ENCODE peak calls at places on chromosomes 7 and 10, in seven cellular contexts. R is activated CD4-positive, alpha-beta T cell treated with anti-CD3 and anti-CD28 coated beads, Interleukin-2, amount 50 U/mL, for 1 hour; U is GM04504; T is NCI-H774; N is dermis blood vessel endothelial cell; H is GM20000; W is lower lobe of right lung. V is an unnamed sample.

GRCh38 chr10:124152781-124153600 is 59.6 kb upstream of the CHST15 start:
- DNase-seq in W (peak), U (peak), T (peak), N (peak), H (peak), R (peak), V (peak)

GRCh38 chr7:105800849-105801534 is 75.4 kb downstream of the ATXN7L1 start:
- DNase-seq in U (no peak), W (no peak), T (no peak), R (no peak), N (no peak), H (no peak), V (no peak)

GRCh38 chr7:134712196-134712595 is 65.5 kb downstream of the BPGM start:
- DNase-seq in W (no peak), N (no peak), T (no peak), R (no peak), U (no peak), H (no peak), V (no peak)

GRCh38 chr7:120805636-120806388 is 52.1 kb downstream of the TSPAN12 start:
- DNase-seq in N (peak), U (peak), W (no peak), T (no peak), R (peak), H (peak), V (peak)

GRCh38 chr10:51530540-51530939 is 168.9 kb downstream of the CSTF2T start:
- DNase-seq in W (no peak), U (no peak), R (no peak), T (no peak), H (no peak), N (no peak), V (no peak)

GRCh38 chr10:5809541-5810154 is 3.6 kb downstream of the GDI2 start:
- DNase-seq in H (no peak), T (no peak), U (no peak), N (peak), R (no peak), W (no peak), V (no peak)

GRCh38 chr10:3636356-3637181 is 148.4 kb downstream of the KLF6 start:
- DNase-seq in R (no peak), N (no peak), W (no peak), H (no peak), U (no peak), T (no peak), V (no peak)

GRCh38 chr7:54967384-54967783 is 51.4 kb upstream of the EGFR start:
- DNase-seq in R (no peak), T (no peak), N (no peak), H (no peak), W (peak), U (no peak), V (no peak)

GRCh38 chr10:52334595-52334994 is 20.5 kb downstream of the DKK1 start:
- DNase-seq in T (no peak), U (no peak), W (no peak), R (no peak), N (peak), H (no peak), V (no peak)

GRCh38 chr7:117132385-117133120 is 179.3 kb downstream of the ST7 start:
- DNase-seq in R (no peak), W (no peak), T (no peak), U (peak), N (peak), H (no peak), V (no peak)

GRCh38 chr7:146661929-146662328 is 545.3 kb downstream of the CNTNAP2 start:
- DNase-seq in N (no peak), W (no peak), R (no peak), U (no peak), H (no peak), T (no peak), V (no peak)

GRCh38 chr7:101207459-101207858 is 6.6 kb upstream of the MOGAT3 start:
- DNase-seq in R (no peak), T (no peak), H (no peak), U (no peak), W (no peak), N (no peak), V (no peak)

GRCh38 chr10:85043207-85043606 is 714.8 kb downstream of the CCSER2 start:
- DNase-seq in R (no peak), N (no peak), T (no peak), W (no peak), U (no peak), H (no peak), V (no peak)

GRCh38 chr10:124011464-124011863 is 81.9 kb downstream of the CHST15 start:
- DNase-seq in U (no peak), H (no peak), R (no peak), N (no peak), T (no peak), W (peak), V (no peak)

GRCh38 chr10:3776796-3777571 is 8.0 kb downstream of the KLF6 start:
- DNase-seq in R (peak), U (no peak), N (peak), H (no peak), T (peak), W (no peak), V (no peak)

GRCh38 chr10:97267671-97268070 is 24.8 kb downstream of the ARHGAP19 start:
- DNase-seq in U (no peak), R (no peak), W (no peak), H (no peak), T (no peak), N (no peak), V (no peak)

GRCh38 chr10:116183733-116184447 is 89.1 kb downstream of the GFRA1 start:
- DNase-seq in T (no peak), W (no peak), H (no peak), N (peak), U (peak), R (no peak), V (no peak)

GRCh38 chr7:122143376-122143750 is 686 bp downstream of the AASS start:
- DNase-seq in T (no peak), W (no peak), N (peak), U (no peak), R (no peak), H (peak), V (no peak)

GRCh38 chr7:18495412-18496335 is at the start of gene HDAC9:
- DNase-seq in R (no peak), N (peak), H (peak), U (no peak), T (peak), W (no peak), V (peak)

GRCh38 chr10:1127629-1128028 is 71.4 kb downstream of the WDR37 start:
- DNase-seq in H (no peak), U (no peak), N (no peak), T (no peak), R (no peak), W (no peak), V (no peak)

GRCh38 chr10:109018892-109019507 is 904.3 kb downstream of the XPNPEP1 start:
- DNase-seq in N (no peak), W (no peak), H (no peak), U (no peak), T (no peak), R (no peak), V (no peak)

GRCh38 chr10:116521424-116522305 is 24.1 kb upstream of the PNLIP start:
- DNase-seq in N (peak), U (peak), T (no peak), H (peak), W (no peak), R (peak), V (no peak)

GRCh38 chr10:133100706-133101463 is 13.2 kb downstream of the ADGRA1 start:
- DNase-seq in N (no peak), W (no peak), H (no peak), T (no peak), U (no peak), R (peak), V (no peak)

GRCh38 chr10:113159563-113159962 is 209.5 kb downstream of the TCF7L2 start:
- DNase-seq in W (no peak), T (no peak), H (no peak), R (no peak), N (no peak), U (no peak), V (no peak)

GRCh38 chr10:24503627-24504320 is 219.9 kb downstream of the ARHGAP21 start:
- DNase-seq in T (no peak), W (no peak), H (peak), U (peak), R (no peak), N (peak), V (peak)

GRCh38 chr10:80498833-80499671 is 38.6 kb upstream of the SH2D4B start:
- DNase-seq in N (peak), T (no peak), R (peak), U (peak), W (peak), H (no peak), V (no peak)

GRCh38 chr10:7033031-7033430 is 377.8 kb downstream of the SFMBT2 start:
- DNase-seq in W (no peak), N (no peak), U (no peak), T (no peak), R (no peak), H (no peak), V (no peak)

GRCh38 chr7:129370812-129371211 is 63.4 kb upstream of the STRIP2 start:
- DNase-seq in N (no peak), U (no peak), W (no peak), T (no peak), H (peak), R (no peak), V (no peak)

GRCh38 chr10:73771722-73772279 is 10.0 kb upstream of the CHCHD1 start:
- DNase-seq in R (peak), N (peak), H (peak), T (no peak), W (peak), U (peak), V (no peak)

GRCh38 chr7:27124096-27124978 is 6.2 kb downstream of the HOXA4 start:
- DNase-seq in T (no peak), R (no peak), H (no peak), N (no peak), U (no peak), W (no peak), V (no peak)

GRCh38 chr10:128064615-128065580 is 61.3 kb downstream of the MKI67 start:
- DNase-seq in H (peak), W (peak), N (peak), T (no peak), R (peak), U (peak), V (peak)